ENCODE peak calls at places on chromosomes 7 and 10, in five cellular contexts. W is EL, O is Kasumi-1, U is NCI-H748 treated with DMSO at 0.1 percent for 48 hours, A is Caco-2. Q is an unnamed sample.

GRCh38 chr10:132422931-132423813 is 26.2 kb downstream of the PWWP2B start:
- DNase-seq in W (no peak), O (peak), U (no peak), A (no peak), Q (peak)

GRCh38 chr7:155380986-155381851 is 76.7 kb upstream of the EN2 start:
- DNase-seq in W (no peak), O (no peak), U (no peak), A (no peak), Q (no peak)

GRCh38 chr10:4837551-4837950 is 11.5 kb downstream of the AKR1E2 start:
- DNase-seq in W (no peak), O (no peak), U (no peak), A (no peak), Q (no peak)

GRCh38 chr10:93299195-93299594 is 182.9 kb downstream of the MYOF start:
- DNase-seq in W (no peak), O (no peak), U (no peak), A (no peak), Q (no peak)

GRCh38 chr7:95246935-95247370 is 77.4 kb downstream of the PON1 start:
- DNase-seq in W (peak), O (peak), U (peak), A (peak), Q (peak)

GRCh38 chr7:25968205-25968993 is 183.6 kb upstream of the NFE2L3 start:
- DNase-seq in W (no peak), O (no peak), U (no peak), A (no peak), Q (no peak)

GRCh38 chr7:105978035-105978434 is 15.0 kb downstream of the CDHR3 start:
- DNase-seq in W (no peak), O (no peak), U (no peak), A (no peak), Q (no peak)

GRCh38 chr10:123772645-123773508 is 106.7 kb downstream of the GPR26 start:
- DNase-seq in W (no peak), O (no peak), U (no peak), A (no peak), Q (no peak)

GRCh38 chr7:101998904-101999236 is 181.4 kb downstream of the CUX1 start:
- DNase-seq in W (no peak), O (no peak), U (no peak), A (peak), Q (no peak)

GRCh38 chr7:128755816-128756476 is 16.8 kb downstream of the CALU start:
- DNase-seq in W (peak), O (no peak), U (no peak), A (no peak), Q (no peak)

GRCh38 chr10:124262249-124262865 is 156.4 kb downstream of the OAT start:
- DNase-seq in W (no peak), O (no peak), U (no peak), A (peak), Q (no peak)

GRCh38 chr7:23586159-23586558 is 11.0 kb upstream of the CCDC126 start:
- DNase-seq in W (no peak), O (no peak), U (no peak), A (no peak), Q (no peak)

GRCh38 chr10:32005050-32005449 is 51.2 kb downstream of the KIF5B start:
- DNase-seq in W (peak), O (peak), U (peak), A (peak), Q (peak)

GRCh38 chr10:122551450-122551849 is 9.1 kb upstream of the DMBT1 start:
- DNase-seq in W (no peak), O (no peak), U (no peak), A (no peak), Q (no peak)